ENCODE peak calls at places on chromosomes 2 and 18, in seven cellular contexts. One of them, this sample, is unnamed.

GRCh38 chr2:68878753-68879152 is 7.6 kb upstream of the BMP10 start:
- DNase-seq in body of pancreas: no peak
- DNase-seq in right lobe of liver: no peak
- DNase-seq in sigmoid colon: no peak
- DNase-seq in prostate gland: no peak
- DNase-seq in tibial nerve: no peak
- DNase-seq in A549: no peak
- DNase-seq in this sample: no peak

GRCh38 chr2:171807130-171807529 is 86.9 kb downstream of the SLC25A12 start:
- DNase-seq in body of pancreas: no peak
- DNase-seq in right lobe of liver: no peak
- DNase-seq in sigmoid colon: no peak
- DNase-seq in prostate gland: no peak
- DNase-seq in tibial nerve: no peak
- DNase-seq in A549: no peak
- DNase-seq in this sample: no peak

GRCh38 chr2:61451178-61451577 is 19.7 kb downstream of the USP34 start:
- DNase-seq in body of pancreas: no peak
- DNase-seq in right lobe of liver: no peak
- DNase-seq in sigmoid colon: no peak
- DNase-seq in prostate gland: no peak
- DNase-seq in tibial nerve: no peak
- DNase-seq in A549: no peak
- DNase-seq in this sample: no peak

GRCh38 chr18:45656194-45656593 is 40.9 kb downstream of the SLC14A2 start:
- DNase-seq in body of pancreas: no peak
- DNase-seq in right lobe of liver: no peak
- DNase-seq in sigmoid colon: no peak
- DNase-seq in prostate gland: no peak
- DNase-seq in tibial nerve: no peak
- DNase-seq in A549: no peak
- DNase-seq in this sample: no peak

GRCh38 chr2:8021942-8022341 is 659.9 kb upstream of the ID2 start:
- DNase-seq in body of pancreas: no peak
- DNase-seq in right lobe of liver: no peak
- DNase-seq in sigmoid colon: no peak
- DNase-seq in prostate gland: no peak
- DNase-seq in tibial nerve: no peak
- DNase-seq in A549: no peak
- DNase-seq in this sample: no peak

GRCh38 chr2:37283207-37283606 is 41.4 kb downstream of the PRKD3 start:
- DNase-seq in body of pancreas: no peak
- DNase-seq in right lobe of liver: no peak
- DNase-seq in sigmoid colon: no peak
- DNase-seq in prostate gland: no peak
- DNase-seq in tibial nerve: no peak
- DNase-seq in A549: no peak
- DNase-seq in this sample: no peak

GRCh38 chr2:190867182-190867581 is 13.4 kb upstream of the GLS start:
- DNase-seq in body of pancreas: no peak
- DNase-seq in right lobe of liver: no peak
- DNase-seq in sigmoid colon: no peak
- DNase-seq in prostate gland: no peak
- DNase-seq in tibial nerve: no peak
- DNase-seq in A549: no peak
- DNase-seq in this sample: no peak

GRCh38 chr18:31583185-31583854 is 8.4 kb upstream of the TTR start:
- DNase-seq in body of pancreas: no peak
- DNase-seq in right lobe of liver: no peak
- DNase-seq in sigmoid colon: no peak
- DNase-seq in prostate gland: no peak
- DNase-seq in tibial nerve: no peak
- DNase-seq in A549: no peak
- DNase-seq in this sample: no peak

GRCh38 chr2:163132850-163133249 is 294.3 kb upstream of the KCNH7 start:
- DNase-seq in body of pancreas: no peak
- DNase-seq in right lobe of liver: no peak
- DNase-seq in sigmoid colon: no peak
- DNase-seq in prostate gland: no peak
- DNase-seq in tibial nerve: no peak
- DNase-seq in A549: peak; percentile 1
- DNase-seq in this sample: no peak

GRCh38 chr18:36386150-36386920 is 88.8 kb downstream of the FHOD3 start:
- DNase-seq in body of pancreas: no peak
- DNase-seq in right lobe of liver: no peak
- DNase-seq in sigmoid colon: no peak
- DNase-seq in prostate gland: no peak
- DNase-seq in tibial nerve: no peak
- DNase-seq in A549: no peak
- DNase-seq in this sample: no peak

GRCh38 chr18:12621737-12622306 is 36.1 kb downstream of the SPIRE1 start:
- DNase-seq in body of pancreas: no peak
- DNase-seq in right lobe of liver: no peak
- DNase-seq in sigmoid colon: no peak
- DNase-seq in prostate gland: no peak
- DNase-seq in tibial nerve: no peak
- DNase-seq in A549: no peak
- DNase-seq in this sample: no peak

GRCh38 chr18:54119524-54120019 is 104.9 kb downstream of the MBD2 start:
- DNase-seq in body of pancreas: peak; percentile 7
- DNase-seq in right lobe of liver: no peak
- DNase-seq in sigmoid colon: no peak
- DNase-seq in prostate gland: peak; percentile 14
- DNase-seq in tibial nerve: no peak
- DNase-seq in A549: peak; percentile 8
- DNase-seq in this sample: no peak

GRCh38 chr18:65937180-65937579 is 186.4 kb downstream of the CDH7 start:
- DNase-seq in body of pancreas: no peak
- DNase-seq in right lobe of liver: no peak
- DNase-seq in sigmoid colon: no peak
- DNase-seq in prostate gland: no peak
- DNase-seq in tibial nerve: no peak
- DNase-seq in A549: no peak
- DNase-seq in this sample: no peak

GRCh38 chr2:111071480-111072143 is 49.1 kb upstream of the BCL2L11 start:
- DNase-seq in body of pancreas: no peak
- DNase-seq in right lobe of liver: no peak
- DNase-seq in sigmoid colon: no peak
- DNase-seq in prostate gland: peak; percentile 38
- DNase-seq in tibial nerve: no peak
- DNase-seq in A549: peak; percentile 8
- DNase-seq in this sample: no peak

GRCh38 chr2:23944527-23944926 is 4.3 kb downstream of the UBXN2A start:
- DNase-seq in body of pancreas: peak; percentile 15
- DNase-seq in right lobe of liver: peak; percentile 60
- DNase-seq in sigmoid colon: no peak
- DNase-seq in prostate gland: no peak
- DNase-seq in tibial nerve: no peak
- DNase-seq in A549: no peak
- DNase-seq in this sample: no peak

GRCh38 chr18:11037841-11038240 is 111.5 kb downstream of the PIEZO2 start:
- DNase-seq in body of pancreas: no peak
- DNase-seq in right lobe of liver: no peak
- DNase-seq in sigmoid colon: no peak
- DNase-seq in prostate gland: no peak
- DNase-seq in tibial nerve: no peak
- DNase-seq in A549: no peak
- DNase-seq in this sample: no peak

GRCh38 chr2:163247151-163247872 is 408.7 kb upstream of the KCNH7 start:
- DNase-seq in body of pancreas: no peak
- DNase-seq in right lobe of liver: no peak
- DNase-seq in sigmoid colon: no peak
- DNase-seq in prostate gland: no peak
- DNase-seq in tibial nerve: no peak
- DNase-seq in A549: no peak
- DNase-seq in this sample: no peak

GRCh38 chr18:48806551-48807261 is 144.1 kb downstream of the SMAD7 start:
- DNase-seq in body of pancreas: no peak
- DNase-seq in right lobe of liver: peak; percentile 30
- DNase-seq in sigmoid colon: peak; percentile 46
- DNase-seq in prostate gland: no peak
- DNase-seq in tibial nerve: no peak
- DNase-seq in A549: no peak
- DNase-seq in this sample: peak; percentile 13

GRCh38 chr2:68045337-68045736 is 17.5 kb downstream of the C1D start:
- DNase-seq in body of pancreas: no peak
- DNase-seq in right lobe of liver: no peak
- DNase-seq in sigmoid colon: no peak
- DNase-seq in prostate gland: peak; percentile 14
- DNase-seq in tibial nerve: no peak
- DNase-seq in A549: no peak
- DNase-seq in this sample: no peak

GRCh38 chr2:8662239-8662879 is 19.5 kb upstream of the ID2 start:
- DNase-seq in body of pancreas: no peak
- DNase-seq in right lobe of liver: no peak
- DNase-seq in sigmoid colon: no peak
- DNase-seq in prostate gland: no peak
- DNase-seq in tibial nerve: no peak
- DNase-seq in A549: peak; percentile 91
- DNase-seq in this sample: no peak

GRCh38 chr18:48290162-48290926 is 118.8 kb downstream of the ZBTB7C start:
- DNase-seq in body of pancreas: no peak
- DNase-seq in right lobe of liver: no peak
- DNase-seq in sigmoid colon: no peak
- DNase-seq in prostate gland: no peak
- DNase-seq in tibial nerve: no peak
- DNase-seq in A549: no peak
- DNase-seq in this sample: no peak

DNA sequence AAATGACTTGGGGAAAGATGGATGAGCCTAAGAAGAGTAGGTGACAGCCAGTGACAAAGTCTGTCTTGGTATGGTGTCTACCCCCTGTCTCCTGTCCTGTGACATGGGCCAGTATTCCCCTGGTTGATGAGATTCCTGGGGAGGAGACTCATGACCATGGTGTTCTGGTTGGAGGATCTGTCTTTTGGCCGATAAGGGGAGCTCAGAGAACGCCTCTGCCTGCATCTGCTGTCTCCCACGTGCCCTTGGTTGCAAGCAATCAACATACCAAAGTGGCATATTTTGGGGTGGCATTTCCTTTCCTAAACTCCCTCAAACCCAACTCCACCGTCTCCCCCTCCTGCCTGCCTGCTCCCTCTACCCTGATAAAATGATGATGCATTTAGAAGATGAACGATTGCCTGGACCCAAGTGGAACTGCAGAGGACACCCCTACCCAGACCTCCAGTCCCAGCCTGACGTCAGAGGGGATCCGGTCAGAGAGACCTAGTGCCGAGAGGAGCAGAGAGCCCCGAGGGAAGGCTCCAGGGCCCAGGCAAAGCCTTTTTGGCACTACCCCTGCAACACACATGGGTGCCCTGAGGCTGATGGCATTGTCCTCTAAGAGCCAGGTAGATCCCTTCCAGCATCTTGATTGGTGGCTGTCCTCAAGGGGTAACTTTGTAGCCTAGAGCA is 124.2 kb upstream of the MSH6 start:
- DNase-seq in body of pancreas: no peak
- DNase-seq in right lobe of liver: no peak
- DNase-seq in sigmoid colon: no peak
- DNase-seq in prostate gland: no peak
- DNase-seq in tibial nerve: no peak
- DNase-seq in A549: no peak
- DNase-seq in this sample: no peak
- TF ChIP-seq POLR2A in body of pancreas: no peak
- TF ChIP-seq POLR2A in right lobe of liver: no peak
- TF ChIP-seq POLR2A in sigmoid colon: no peak
- TF ChIP-seq POLR2A in prostate gland: no peak
- TF ChIP-seq POLR2A in tibial nerve: no peak
- TF ChIP-seq POLR2A in A549: no peak
- TF ChIP-seq POLR2A in this sample: no peak

GRCh38 chr18:34884456-34884855 is 156.8 kb upstream of the MAPRE2 start:
- DNase-seq in body of pancreas: no peak
- DNase-seq in right lobe of liver: no peak
- DNase-seq in sigmoid colon: no peak
- DNase-seq in prostate gland: no peak
- DNase-seq in tibial nerve: no peak
- DNase-seq in A549: no peak
- DNase-seq in this sample: no peak

GRCh38 chr18:34875150-34875549 is 165.1 kb downstream of the DTNA start:
- DNase-seq in body of pancreas: no peak
- DNase-seq in right lobe of liver: no peak
- DNase-seq in sigmoid colon: no peak
- DNase-seq in prostate gland: no peak
- DNase-seq in tibial nerve: no peak
- DNase-seq in A549: no peak
- DNase-seq in this sample: no peak

GRCh38 chr18:34880882-34881852 is 160.0 kb upstream of the MAPRE2 start:
- DNase-seq in body of pancreas: no peak
- DNase-seq in right lobe of liver: no peak
- DNase-seq in sigmoid colon: no peak
- DNase-seq in prostate gland: no peak
- DNase-seq in tibial nerve: no peak
- DNase-seq in A549: no peak
- DNase-seq in this sample: no peak

GRCh38 chr18:34886162-34886561 is 155.1 kb upstream of the MAPRE2 start:
- DNase-seq in body of pancreas: no peak
- DNase-seq in right lobe of liver: no peak
- DNase-seq in sigmoid colon: no peak
- DNase-seq in prostate gland: no peak
- DNase-seq in tibial nerve: no peak
- DNase-seq in A549: no peak
- DNase-seq in this sample: no peak

GRCh38 chr18:34880403-34880802 is 160.8 kb upstream of the MAPRE2 start:
- DNase-seq in body of pancreas: no peak
- DNase-seq in right lobe of liver: no peak
- DNase-seq in sigmoid colon: no peak
- DNase-seq in prostate gland: no peak
- DNase-seq in tibial nerve: no peak
- DNase-seq in A549: no peak
- DNase-seq in this sample: no peak
- H3K27ac ChIP-seq in body of pancreas: no peak overlapping the region
- H3K27ac ChIP-seq in right lobe of liver: no peak overlapping the region
- H3K27ac ChIP-seq in sigmoid colon: peak overlapping the region; percentile 71
- H3K27ac ChIP-seq in prostate gland: peak overlapping the region; percentile 18
- H3K27ac ChIP-seq in tibial nerve: peak overlapping the region; percentile 30
- H3K27ac ChIP-seq in A549: no peak overlapping the region
- H3K27ac ChIP-seq in this sample: peak overlapping the region; percentile 58

GRCh38 chr2:51918113-51918512 is 886.2 kb upstream of the NRXN1 start:
- DNase-seq in body of pancreas: no peak
- DNase-seq in right lobe of liver: no peak
- DNase-seq in sigmoid colon: no peak
- DNase-seq in prostate gland: no peak
- DNase-seq in tibial nerve: no peak
- DNase-seq in A549: no peak
- DNase-seq in this sample: no peak
- TF ChIP-seq CTCF in body of pancreas: no peak
- TF ChIP-seq CTCF in right lobe of liver: no peak
- TF ChIP-seq CTCF in sigmoid colon: no peak
- TF ChIP-seq CTCF in prostate gland: no peak
- TF ChIP-seq CTCF in tibial nerve: no peak
- TF ChIP-seq CTCF in A549: no peak
- TF ChIP-seq CTCF in this sample: no peak

DNA sequence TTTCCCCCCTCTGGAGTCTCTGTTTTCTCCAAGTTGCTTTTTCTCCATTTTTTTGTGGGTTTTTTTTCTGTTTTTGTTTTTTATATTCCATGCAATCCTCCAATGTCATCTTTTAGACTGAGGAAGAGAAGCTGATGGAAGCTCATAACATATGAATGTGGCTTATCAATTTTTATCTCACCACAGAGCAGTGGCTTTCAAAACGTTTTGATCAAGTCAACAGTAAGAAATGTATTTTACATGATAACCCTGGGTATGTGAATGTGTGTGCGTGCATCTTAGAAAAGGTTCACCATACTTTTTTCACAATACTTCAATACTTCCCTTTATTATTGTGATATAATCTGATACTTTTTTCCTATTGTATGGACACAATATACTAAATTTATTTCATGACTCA is 64.6 kb upstream of the CDCA7 start:
- DNase-seq in body of pancreas: no peak
- DNase-seq in right lobe of liver: no peak
- DNase-seq in sigmoid colon: no peak
- DNase-seq in prostate gland: no peak
- DNase-seq in tibial nerve: no peak
- DNase-seq in A549: no peak
- DNase-seq in this sample: no peak
- TF ChIP-seq POLR2A in body of pancreas: no peak
- TF ChIP-seq POLR2A in right lobe of liver: no peak
- TF ChIP-seq POLR2A in sigmoid colon: no peak
- TF ChIP-seq POLR2A in prostate gland: no peak
- TF ChIP-seq POLR2A in tibial nerve: no peak
- TF ChIP-seq POLR2A in A549: no peak
- TF ChIP-seq POLR2A in this sample: no peak